ENCODE peak calls at places on chromosomes 7 and 10, in seven cellular contexts. Q is CD4-positive, alpha-beta T cell; S is GM23248; Y is BJ; G is body of pancreas; Z is H1; W is small intestine. L is an unnamed sample. For H3K27me3, the result is how much of the 10 kb centered on the place peaks cover.

GRCh38 chr10:61904711-61905445 is 3.4 kb downstream of the ARID5B start:
- DNase-seq in Q (no peak), S (peak), Y (no peak), G (peak), Z (no peak), W (peak), L (peak)

GRCh38 chr10:33279276-33279675 is 55.2 kb downstream of the NRP1 start:
- DNase-seq in Q (no peak), S (peak), Y (no peak), G (no peak), Z (no peak), W (no peak), L (no peak)

GRCh38 chr10:32005050-32005449 is 51.2 kb downstream of the KIF5B start:
- DNase-seq in Q (peak), S (peak), Y (no peak), G (peak), Z (no peak), W (peak), L (peak)

GRCh38 chr10:119658274-119658673 is 7.1 kb downstream of the BAG3 start:
- DNase-seq in Q (no peak), S (peak), Y (peak), G (peak), Z (peak), W (peak), L (no peak)

GRCh38 chr10:46527241-46527811 is 29.1 kb downstream of the GPRIN2 start:
- DNase-seq in Q (no peak), S (no peak), Y (no peak), G (no peak), Z (no peak), W (no peak), L (no peak)

GRCh38 chr7:72183835-72184234 is 228.3 kb downstream of the CALN1 start:
- DNase-seq in Q (no peak), S (peak), Y (no peak), G (no peak), Z (no peak), W (no peak), L (peak)

GRCh38 chr10:59109826-59110225 is 66.6 kb upstream of the PHYHIPL start:
- DNase-seq in Q (no peak), S (no peak), Y (no peak), G (no peak), Z (no peak), W (no peak), L (no peak)

GRCh38 chr10:27153855-27154198 is 357 bp downstream of the YME1L1 start:
- DNase-seq in Q (peak), S (peak), Y (no peak), G (peak), Z (no peak), W (no peak), L (peak)

GRCh38 chr10:85976267-85976793 is 390.3 kb downstream of the GRID1 start:
- DNase-seq in Q (no peak), S (no peak), Y (no peak), G (no peak), Z (no peak), W (no peak), L (no peak)

GRCh38 chr10:100755821-100756220 is 10.4 kb downstream of the PAX2 start:
- DNase-seq in Q (no peak), S (no peak), Y (no peak), G (no peak), Z (no peak), W (no peak), L (no peak)

GRCh38 chr10:100759331-100759730 is 13.9 kb downstream of the PAX2 start:
- DNase-seq in Q (no peak), S (no peak), Y (no peak), G (no peak), Z (no peak), W (peak), L (no peak)

GRCh38 chr10:100760726-100761125 is 15.3 kb downstream of the PAX2 start:
- DNase-seq in Q (no peak), S (no peak), Y (no peak), G (no peak), Z (no peak), W (no peak), L (no peak)

GRCh38 chr10:100763043-100763747 is 17.8 kb downstream of the PAX2 start:
- DNase-seq in Q (no peak), S (no peak), Y (no peak), G (no peak), Z (no peak), W (no peak), L (no peak)

DNA sequence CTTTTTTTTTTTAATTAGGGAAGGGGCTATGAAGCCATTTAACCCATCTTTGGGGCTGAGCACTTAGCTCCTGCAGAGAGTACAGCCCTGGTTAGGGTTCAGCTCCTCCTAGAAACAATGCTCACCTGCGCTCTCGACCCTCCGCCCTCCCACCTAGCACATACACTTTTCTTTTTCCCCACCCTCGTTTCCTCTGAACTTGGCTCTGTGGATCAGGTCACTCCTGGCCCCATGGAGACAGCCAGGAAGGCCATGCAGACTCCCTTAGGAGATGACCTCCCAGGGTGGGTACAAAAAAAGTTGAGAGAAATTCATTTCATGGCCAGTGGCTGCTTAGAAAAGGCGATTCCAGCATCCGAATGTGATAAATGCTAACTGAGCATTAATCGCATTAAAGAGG is 15.8 kb downstream of the PAX2 start:
- DNase-seq in Q (no peak), S (no peak), Y (no peak), G (no peak), Z (no peak), W (no peak), L (no peak)
- H3K27me3 ChIP-seq in Q (half or more), S (half or more), Y (under half), G (under half), Z (under half), W (under half), L (under half)

GRCh38 chr10:129965418-129965793 is 1.3 kb upstream of the EBF3 start:
- DNase-seq in Q (no peak), S (no peak), Y (no peak), G (no peak), Z (no peak), W (no peak), L (no peak)

GRCh38 chr10:129963831-129964501 is at the start of gene EBF3:
- DNase-seq in Q (no peak), S (peak), Y (no peak), G (peak), Z (no peak), W (peak), L (no peak)

GRCh38 chr10:129965940-129966339 is 1.9 kb upstream of the EBF3 start:
- DNase-seq in Q (no peak), S (no peak), Y (no peak), G (no peak), Z (no peak), W (no peak), L (no peak)

GRCh38 chr10:129966370-129966769 is 2.3 kb upstream of the EBF3 start:
- DNase-seq in Q (no peak), S (no peak), Y (no peak), G (no peak), Z (no peak), W (no peak), L (no peak)

DNA sequence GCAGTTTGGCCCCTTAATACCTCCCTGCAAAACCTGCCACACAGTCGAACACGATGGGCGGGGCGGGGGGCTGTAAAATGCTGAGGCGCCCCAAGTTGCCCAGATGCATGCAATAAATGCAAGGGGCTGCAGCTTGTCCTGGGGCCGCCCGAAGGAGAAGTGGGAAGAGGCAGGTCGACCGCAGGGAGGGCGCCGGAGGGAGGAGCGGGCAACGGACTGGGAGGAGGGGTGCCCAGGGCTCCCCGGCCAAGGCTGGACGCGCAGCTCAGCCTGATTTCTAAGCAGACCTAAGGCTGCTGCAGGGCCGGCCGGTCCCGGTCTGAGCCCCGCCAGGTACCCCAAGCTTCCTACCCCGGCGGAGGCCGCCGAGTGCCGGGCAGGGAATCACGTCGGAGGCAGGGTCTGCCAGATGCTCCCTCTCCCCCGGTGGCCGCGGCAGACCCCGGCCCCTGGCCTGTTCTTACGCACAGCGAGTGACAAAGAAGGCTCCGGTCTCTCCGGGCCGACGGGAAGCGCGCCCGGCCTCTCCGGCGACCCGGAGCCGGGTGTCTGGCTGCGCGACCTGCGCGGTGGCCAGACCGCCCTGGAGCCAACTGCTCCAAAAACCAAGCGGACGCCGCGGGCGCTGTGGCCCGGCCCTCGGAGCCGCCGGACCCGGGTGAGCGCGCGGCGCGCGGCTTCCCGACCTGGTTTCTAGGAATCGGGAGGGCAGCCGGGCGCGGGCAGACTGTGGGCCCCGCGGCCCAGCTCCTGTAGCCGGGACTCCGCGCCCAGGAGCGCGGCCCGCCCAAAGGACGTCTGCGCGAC is 740 bp upstream of the EBF3 start:
- DNase-seq in Q (no peak), S (no peak), Y (no peak), G (no peak), Z (no peak), W (no peak), L (no peak)
- H3K27me3 ChIP-seq in Q (half or more), S (half or more), Y (half or more), G (under half), Z (half or more), W (under half), L (under half)

DNA sequence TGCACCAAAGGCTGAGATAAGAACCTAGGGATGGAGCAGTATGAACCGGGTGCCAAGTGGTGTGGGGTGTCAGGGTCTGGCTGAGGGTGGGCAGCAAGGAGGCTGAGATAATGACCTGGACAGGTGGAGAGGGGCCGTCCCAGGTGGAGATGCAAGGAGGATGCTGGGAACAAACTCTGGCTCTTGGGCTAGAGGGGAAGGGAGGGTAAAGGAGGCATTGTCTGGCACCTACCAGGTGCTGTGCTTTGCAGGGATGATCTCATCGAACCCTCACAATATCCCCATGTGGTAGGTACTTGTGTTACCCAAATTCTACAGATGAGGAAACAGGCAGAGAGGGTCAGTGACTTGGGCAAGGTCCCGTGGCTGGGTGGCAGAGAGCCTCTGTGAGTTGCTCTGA is 19.9 kb upstream of the HOXA13 start:
- DNase-seq in Q (no peak), S (no peak), Y (no peak), G (no peak), Z (no peak), W (no peak), L (no peak)
- H3K27me3 ChIP-seq in Q (half or more), S (under half), Y (under half), G (under half), Z (half or more), W (under half), L (under half)

GRCh38 chr10:69629519-69629896 is 539 bp upstream of the FAM241B start:
- DNase-seq in Q (no peak), S (no peak), Y (no peak), G (no peak), Z (no peak), W (no peak), L (no peak)
- H3K27me3 ChIP-seq in Q (under half), S (half or more), Y (under half), G (under half), Z (under half), W (under half), L (under half)

GRCh38 chr7:157690833-157691382 is 354.1 kb downstream of the DNAJB6 start:
- DNase-seq in Q (no peak), S (peak), Y (peak), G (peak), Z (no peak), W (peak), L (no peak)

GRCh38 chr7:157692156-157693011 is 355.6 kb downstream of the DNAJB6 start:
- DNase-seq in Q (no peak), S (no peak), Y (no peak), G (no peak), Z (no peak), W (no peak), L (no peak)

GRCh38 chr7:157690058-157690832 is 353.4 kb downstream of the DNAJB6 start:
- DNase-seq in Q (no peak), S (peak), Y (no peak), G (no peak), Z (no peak), W (no peak), L (no peak)

GRCh38 chr7:157693071-157693520 is 356.3 kb downstream of the DNAJB6 start:
- DNase-seq in Q (no peak), S (no peak), Y (no peak), G (no peak), Z (no peak), W (no peak), L (no peak)

GRCh38 chr7:157691521-157692155 is 354.8 kb downstream of the DNAJB6 start:
- DNase-seq in Q (no peak), S (no peak), Y (no peak), G (no peak), Z (no peak), W (no peak), L (no peak)
- H3K27me3 ChIP-seq in Q (half or more), S (under half), Y (under half), G (under half), Z (half or more), W (under half), L (under half)

GRCh38 chr10:84159076-84159475 is 14.5 kb upstream of the GPR15LG start:
- DNase-seq in Q (no peak), S (no peak), Y (no peak), G (no peak), Z (no peak), W (no peak), L (no peak)

GRCh38 chr10:84158549-84158948 is 15.1 kb upstream of the GPR15LG start:
- DNase-seq in Q (no peak), S (no peak), Y (no peak), G (no peak), Z (no peak), W (no peak), L (no peak)

GRCh38 chr10:84158061-84158460 is 15.5 kb upstream of the GPR15LG start:
- DNase-seq in Q (no peak), S (no peak), Y (no peak), G (no peak), Z (no peak), W (no peak), L (no peak)

GRCh38 chr10:84163992-84164391 is 9.6 kb upstream of the GPR15LG start:
- DNase-seq in Q (no peak), S (no peak), Y (no peak), G (no peak), Z (no peak), W (no peak), L (no peak)

GRCh38 chr10:84160663-84161362 is 12.8 kb upstream of the GPR15LG start:
- DNase-seq in Q (no peak), S (no peak), Y (no peak), G (no peak), Z (no peak), W (no peak), L (peak)
- H3K27me3 ChIP-seq in Q (under half), S (under half), Y (under half), G (under half), Z (under half), W (under half), L (under half)

DNA sequence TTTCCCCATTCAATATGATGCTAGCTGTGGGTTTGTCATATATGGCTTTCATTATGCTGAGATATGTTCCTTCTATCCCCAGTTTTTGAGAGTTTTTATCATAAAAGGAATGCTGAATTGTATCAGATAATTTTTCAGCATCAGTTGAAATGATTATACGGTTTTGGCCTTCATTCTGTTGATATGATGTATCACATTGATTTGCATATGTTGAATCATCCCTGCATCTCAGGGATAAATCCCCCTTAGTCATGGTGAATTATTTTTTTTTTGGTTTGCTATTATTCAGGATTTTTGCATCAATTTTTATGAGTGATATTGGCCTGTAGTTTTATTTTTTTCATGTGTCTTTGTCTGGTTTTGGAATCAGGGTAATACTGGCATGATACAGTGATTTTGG is 1152.3 kb upstream of the C7orf33 start:
- DNase-seq in Q (no peak), S (peak), Y (no peak), G (no peak), Z (no peak), W (no peak), L (no peak)
- H3K27me3 ChIP-seq in Q (under half), S (under half), Y (under half), G (under half), Z (under half), W (under half), L (under half)

GRCh38 chr10:49395741-49396665 is at the start of gene DRGX:
- DNase-seq in Q (no peak), S (peak), Y (no peak), G (no peak), Z (no peak), W (no peak), L (no peak)
- H3K27me3 ChIP-seq in Q (half or more), S (half or more), Y (half or more), G (under half), Z (half or more), W (under half), L (under half)

GRCh38 chr7:158996214-158997109 is 140.1 kb downstream of the DYNC2I1 start:
- DNase-seq in Q (no peak), S (no peak), Y (no peak), G (no peak), Z (no peak), W (no peak), L (no peak)

GRCh38 chr7:158992759-158993158 is 136.4 kb downstream of the DYNC2I1 start:
- DNase-seq in Q (no peak), S (no peak), Y (no peak), G (no peak), Z (no peak), W (no peak), L (no peak)

GRCh38 chr7:158993591-158993990 is 137.2 kb downstream of the DYNC2I1 start:
- DNase-seq in Q (no peak), S (no peak), Y (no peak), G (no peak), Z (no peak), W (no peak), L (no peak)

GRCh38 chr7:158995514-158995913 is 139.2 kb downstream of the DYNC2I1 start:
- DNase-seq in Q (no peak), S (no peak), Y (no peak), G (no peak), Z (no peak), W (no peak), L (no peak)

GRCh38 chr7:158994687-158995086 is 138.3 kb downstream of the DYNC2I1 start:
- DNase-seq in Q (no peak), S (no peak), Y (no peak), G (no peak), Z (no peak), W (no peak), L (no peak)
- H3K27me3 ChIP-seq in Q (under half), S (under half), Y (under half), G (under half), Z (under half), W (under half), L (under half)

DNA sequence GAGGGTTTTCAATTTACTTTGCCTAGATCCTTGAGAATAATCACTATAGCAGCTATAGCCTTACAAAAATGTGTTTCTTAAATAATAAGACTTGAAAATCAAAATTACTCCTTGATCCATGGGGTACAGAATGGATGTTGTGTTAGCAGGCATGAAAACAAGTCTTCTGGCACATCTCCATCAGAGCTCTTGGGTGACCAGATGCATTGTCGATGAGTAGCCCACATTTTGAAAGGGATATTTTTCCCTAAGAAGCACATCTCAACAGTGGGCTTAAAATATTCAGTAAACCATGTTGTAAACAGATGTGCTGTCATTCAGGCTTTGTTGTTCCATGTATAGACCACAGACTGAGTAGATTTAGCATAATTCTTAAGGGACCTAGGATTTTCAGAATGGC is 827.8 kb downstream of the GRM8 start:
- DNase-seq in Q (no peak), S (no peak), Y (no peak), G (no peak), Z (no peak), W (no peak), L (no peak)
- H3K27me3 ChIP-seq in Q (under half), S (under half), Y (under half), G (under half), Z (under half), W (under half), L (under half)

L was measured in Karpas-422.